ENCODE peak calls at places on chromosomes 11 and 22, in seven cellular contexts. N is B cell, P is fibroblast of lung, K is MM.1S, S is foreskin keratinocyte, F is HepG2, D is BE2C. R is an unnamed sample.

GRCh38 chr11:58675344-58676155 is 53.1 kb downstream of the CNTF start:
- DNase-seq in N (peak), P (peak), K (peak), S (peak), F (peak), D (peak), R (peak)

GRCh38 chr11:47186076-47186936 is at the start of gene PACSIN3:
- DNase-seq in N (peak), P (peak), K (peak), S (no peak), F (peak), D (peak), R (peak)

GRCh38 chr22:46071451-46072029 is 78.8 kb upstream of the PPARA start:
- DNase-seq in N (peak), P (peak), K (peak), S (peak), F (no peak), D (peak), R (peak)

GRCh38 chr22:23313791-23314567 is 133.7 kb downstream of the BCR start:
- DNase-seq in N (no peak), P (no peak), K (no peak), S (no peak), F (no peak), D (no peak), R (no peak)

GRCh38 chr11:123305601-123306000 is 110.6 kb upstream of the CLMP start:
- DNase-seq in N (no peak), P (no peak), K (no peak), S (no peak), F (no peak), D (no peak), R (no peak)

GRCh38 chr11:134407923-134408322 is 4.1 kb downstream of the B3GAT1 start:
- DNase-seq in N (no peak), P (no peak), K (no peak), S (no peak), F (no peak), D (no peak), R (no peak)

GRCh38 chr11:46272816-46273427 is 4.5 kb upstream of the CREB3L1 start:
- DNase-seq in N (no peak), P (peak), K (no peak), S (peak), F (no peak), D (no peak), R (no peak)

GRCh38 chr22:45531441-45531840 is 28.8 kb downstream of the FBLN1 start:
- DNase-seq in N (no peak), P (no peak), K (no peak), S (peak), F (no peak), D (no peak), R (no peak)

GRCh38 chr11:135033545-135033944 is 621.5 kb upstream of the B3GAT1 start:
- DNase-seq in N (no peak), P (peak), K (no peak), S (no peak), F (peak), D (no peak), R (peak)

GRCh38 chr11:133950874-133951483 is 5.8 kb downstream of the IGSF9B start:
- DNase-seq in N (no peak), P (no peak), K (no peak), S (no peak), F (no peak), D (peak), R (no peak)

GRCh38 chr11:71145368-71145767 is 107.0 kb downstream of the SHANK2 start:
- DNase-seq in N (no peak), P (no peak), K (no peak), S (no peak), F (no peak), D (no peak), R (no peak)

GRCh38 chr11:10322830-10323792 is 18.2 kb downstream of the ADM start:
- DNase-seq in N (peak), P (peak), K (peak), S (peak), F (peak), D (peak), R (no peak)

GRCh38 chr11:120147094-120147949 is 9.4 kb upstream of the TRIM29 start:
- DNase-seq in N (no peak), P (no peak), K (no peak), S (no peak), F (no peak), D (no peak), R (peak)

GRCh38 chr22:27218521-27218920 is 561.1 kb downstream of the MIAT start:
- DNase-seq in N (no peak), P (no peak), K (no peak), S (no peak), F (no peak), D (no peak), R (no peak)

GRCh38 chr11:44564653-44565007 is 833 bp upstream of the CD82 start:
- DNase-seq in N (no peak), P (peak), K (no peak), S (peak), F (no peak), D (peak), R (no peak)

GRCh38 chr11:134519788-134520187 is 107.7 kb upstream of the B3GAT1 start:
- DNase-seq in N (no peak), P (no peak), K (no peak), S (no peak), F (no peak), D (no peak), R (no peak)

GRCh38 chr11:58965246-58965985 is 26.1 kb downstream of the GLYATL1 start:
- DNase-seq in N (no peak), P (peak), K (no peak), S (peak), F (no peak), D (no peak), R (no peak)

GRCh38 chr11:77126861-77127673 is 979 bp upstream of the MYO7A start:
- DNase-seq in N (peak), P (no peak), K (peak), S (no peak), F (no peak), D (peak), R (peak)

DNA sequence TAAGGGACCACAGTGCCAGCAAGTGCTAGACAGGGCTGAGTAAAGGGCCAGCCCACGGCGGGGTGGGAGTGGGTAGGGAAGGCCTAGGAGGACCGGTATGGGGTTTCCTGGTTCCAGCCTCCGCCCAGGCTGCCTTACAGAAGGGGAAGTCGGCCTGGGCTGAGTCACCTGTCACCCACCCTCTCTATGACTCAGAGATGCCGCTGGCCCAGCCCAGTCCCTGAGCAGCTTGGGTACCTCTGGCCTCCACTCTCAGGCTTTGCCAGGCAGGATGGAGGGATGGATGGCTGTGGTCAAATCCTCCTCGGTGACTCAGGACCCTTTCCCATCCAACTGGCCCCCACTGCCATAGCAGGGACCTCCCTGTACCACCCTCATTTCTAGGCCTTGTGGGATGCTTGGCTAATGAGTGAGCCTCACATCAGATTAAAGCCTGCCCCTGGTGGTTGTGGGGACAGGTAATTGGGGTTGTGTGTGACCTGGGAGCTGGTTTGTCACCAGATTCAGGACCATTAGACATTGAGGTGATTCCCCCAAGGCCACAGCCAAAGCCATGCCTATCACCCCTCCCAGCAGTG is 13.9 kb downstream of the SLC35E4 start:
- DNase-seq in N (peak), P (peak), K (no peak), S (peak), F (no peak), D (no peak), R (no peak)
- TF ChIP-seq CTCF in N (no peak), P (no peak), K (no peak), S (no peak), F (no peak), D (no peak), R (no peak)

GRCh38 chr11:17735823-17736772 is 1.5 kb downstream of the KCNC1 start:
- DNase-seq in N (no peak), P (no peak), K (no peak), S (no peak), F (no peak), D (peak), R (no peak)
- TF ChIP-seq CTCF in N (no peak), P (peak), K (no peak), S (peak), F (peak), D (peak), R (peak)

GRCh38 chr22:29043906-29044575 is 17.6 kb downstream of the C22orf31 start:
- DNase-seq in N (no peak), P (peak), K (no peak), S (peak), F (no peak), D (no peak), R (no peak)
- TF ChIP-seq CTCF in N (no peak), P (no peak), K (no peak), S (no peak), F (no peak), D (no peak), R (no peak)

DNA sequence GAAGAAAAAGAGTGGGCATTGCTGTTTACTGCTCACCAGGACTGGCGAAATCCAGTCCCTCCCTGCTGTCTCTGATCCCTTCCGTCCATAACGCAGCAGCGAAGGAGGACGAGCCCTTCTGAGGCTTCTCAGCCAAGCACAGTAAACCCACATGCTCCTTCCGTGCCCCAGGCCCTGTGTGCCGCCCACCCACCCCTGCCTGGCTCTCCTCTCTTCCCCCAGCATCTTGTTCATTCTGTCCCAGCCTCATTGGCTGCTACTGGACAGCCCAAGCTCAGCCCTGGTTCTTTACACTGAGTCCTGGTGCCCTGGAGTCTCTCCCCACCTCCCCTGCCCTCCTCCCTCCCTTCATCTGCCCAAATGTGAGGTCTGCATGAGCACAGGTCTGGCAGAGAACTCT is 559.7 kb downstream of the BRD1 start:
- DNase-seq in N (no peak), P (no peak), K (no peak), S (no peak), F (no peak), D (no peak), R (no peak)
- TF ChIP-seq CTCF in N (no peak), P (no peak), K (no peak), S (no peak), F (no peak), D (no peak), R (no peak)

GRCh38 chr11:12744831-12745502 is 70.7 kb downstream of the TEAD1 start:
- DNase-seq in N (no peak), P (no peak), K (peak), S (no peak), F (no peak), D (peak), R (no peak)

GRCh38 chr11:12748561-12748960 is 74.3 kb downstream of the TEAD1 start:
- DNase-seq in N (no peak), P (no peak), K (no peak), S (no peak), F (no peak), D (no peak), R (no peak)

GRCh38 chr11:12745787-12746186 is 71.6 kb downstream of the TEAD1 start:
- DNase-seq in N (no peak), P (no peak), K (no peak), S (no peak), F (no peak), D (no peak), R (no peak)

GRCh38 chr11:12743834-12744449 is 69.7 kb downstream of the TEAD1 start:
- DNase-seq in N (no peak), P (no peak), K (peak), S (no peak), F (no peak), D (no peak), R (no peak)

DNA sequence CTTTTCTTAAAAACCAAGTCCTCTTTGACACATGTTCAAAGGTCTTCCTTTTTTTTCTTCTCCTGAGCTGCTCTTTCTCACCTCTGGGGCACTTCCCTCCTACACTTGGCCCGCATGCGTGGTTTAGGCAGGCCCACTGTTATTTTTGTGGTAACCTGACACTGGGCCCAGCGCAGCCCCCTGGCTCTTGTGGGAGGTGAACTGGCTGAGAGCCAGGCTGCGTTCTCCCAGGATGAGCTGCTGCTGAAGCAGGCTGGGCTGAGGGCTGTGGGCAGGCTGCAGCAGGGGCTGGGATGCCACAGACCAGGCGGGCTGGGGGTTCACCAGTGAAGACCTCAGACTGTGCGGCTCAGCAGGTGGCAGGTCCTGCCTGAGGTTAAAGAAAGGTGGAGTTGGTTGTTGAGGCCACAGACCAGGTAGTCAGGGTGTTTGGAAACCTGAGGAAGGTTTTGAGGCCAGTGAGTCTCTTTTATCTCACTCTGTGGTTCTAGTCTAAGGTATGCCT is 72.4 kb downstream of the TEAD1 start:
- DNase-seq in N (no peak), P (peak), K (no peak), S (peak), F (peak), D (peak), R (peak)
- TF ChIP-seq CTCF in N (no peak), P (no peak), K (no peak), S (no peak), F (no peak), D (no peak), R (no peak)

DNA sequence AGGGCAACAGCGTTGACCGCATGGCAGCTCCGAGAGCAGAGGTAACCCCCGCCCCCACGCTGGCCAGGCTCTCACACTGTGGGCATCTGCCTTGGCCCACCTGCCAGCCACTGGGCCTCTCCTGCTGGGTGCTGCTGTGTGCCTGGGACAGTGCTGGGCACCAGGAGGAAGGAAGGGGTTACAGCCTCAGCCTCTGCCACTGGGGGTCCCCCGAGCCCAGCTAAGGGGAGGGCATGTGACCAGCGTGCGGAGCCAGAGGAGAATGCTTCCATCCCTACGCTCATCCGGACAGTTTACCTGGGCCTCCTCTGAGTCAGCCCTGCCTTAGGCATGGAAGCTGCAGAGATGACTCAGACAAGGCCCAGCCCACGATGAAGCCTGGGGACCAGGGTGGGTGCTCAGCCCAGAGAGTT is 10.9 kb downstream of the NCF4 start:
- DNase-seq in N (no peak), P (no peak), K (no peak), S (peak), F (no peak), D (no peak), R (no peak)
- TF ChIP-seq CTCF in N (no peak), P (no peak), K (no peak), S (peak), F (peak), D (no peak), R (no peak)

GRCh38 chr11:84899740-84900139 is 727.4 kb downstream of the DLG2 start:
- DNase-seq in N (no peak), P (peak), K (no peak), S (no peak), F (peak), D (no peak), R (no peak)
- TF ChIP-seq CTCF in N (no peak), P (no peak), K (no peak), S (peak), F (no peak), D (peak), R (peak)

GRCh38 chr22:26056455-26056854 is 112.8 kb upstream of the SEZ6L start:
- DNase-seq in N (no peak), P (no peak), K (no peak), S (no peak), F (no peak), D (no peak), R (no peak)

GRCh38 chr22:26054846-26055245 is 114.4 kb upstream of the SEZ6L start:
- DNase-seq in N (no peak), P (no peak), K (no peak), S (no peak), F (no peak), D (no peak), R (no peak)

GRCh38 chr22:26053737-26054316 is 115.4 kb upstream of the SEZ6L start:
- DNase-seq in N (no peak), P (no peak), K (no peak), S (no peak), F (no peak), D (no peak), R (no peak)

GRCh38 chr22:26057731-26058130 is 111.5 kb upstream of the SEZ6L start:
- DNase-seq in N (no peak), P (no peak), K (no peak), S (no peak), F (no peak), D (no peak), R (no peak)
- TF ChIP-seq CTCF in N (no peak), P (no peak), K (no peak), S (no peak), F (no peak), D (no peak), R (no peak)